ENCODE peak calls at places on chromosome X, in five cellular contexts. V is tibial nerve, B is GM23338, G is ovary, Y is RWPE2. S is an unnamed sample.

GRCh38 chrX:156002517-156002916 is 5.0 kb downstream of the IL9R start:
- DNase-seq in G (no peak), Y (no peak), B (no peak), V (no peak), S (no peak)

GRCh38 chrX:8981742-8982141 is 52.2 kb downstream of the FAM9B start:
- DNase-seq in V (no peak), G (no peak), Y (no peak), B (no peak), S (no peak)

GRCh38 chrX:110167952-110168451 is 149.9 kb downstream of the AMMECR1 start:
- DNase-seq in Y (no peak), G (no peak), B (peak; percentile 74), V (no peak), S (no peak)

GRCh38 chrX:30620125-30620524 is 33.1 kb upstream of the GK start:
- DNase-seq in Y (no peak), V (no peak), B (no peak), G (no peak), S (no peak)

GRCh38 chrX:135295238-135295943 is 13.9 kb upstream of the ETDC start:
- DNase-seq in Y (no peak), V (peak; percentile 5), B (peak; percentile 80), G (no peak), S (peak; percentile 6)

GRCh38 chrX:68719904-68720614 is 72.6 kb downstream of the STARD8 start:
- DNase-seq in G (no peak), Y (no peak), V (no peak), B (peak; percentile 32), S (no peak)

GRCh38 chrX:77160301-77160700 is 286.9 kb upstream of the FGF16 start:
- DNase-seq in B (peak; percentile 49), Y (no peak), V (no peak), G (no peak), S (no peak)

GRCh38 chrX:32708542-32708941 is 502.8 kb downstream of the DMD start:
- DNase-seq in G (no peak), Y (no peak), B (no peak), V (no peak), S (no peak)

GRCh38 chrX:110402091-110402854 is 43.6 kb downstream of the RTL9 start:
- DNase-seq in B (peak; percentile 33), G (peak; percentile 23), V (peak; percentile 26), Y (peak; percentile 60), S (peak; percentile 74)

GRCh38 chrX:136639506-136640176 is 8.3 kb upstream of the CD40LG start:
- DNase-seq in B (no peak), V (no peak), G (no peak), Y (no peak), S (no peak)

GRCh38 chrX:9902651-9903050 is 64.5 kb upstream of the CLDN34 start:
- DNase-seq in Y (no peak), B (no peak), G (no peak), V (no peak), S (no peak)

GRCh38 chrX:108722561-108722960 is 13.8 kb downstream of the IRS4 start:
- DNase-seq in B (no peak), G (no peak), V (no peak), Y (no peak), S (no peak)

GRCh38 chrX:101208152-101208905 is 11.3 kb upstream of the DRP2 start:
- DNase-seq in Y (no peak), G (no peak), V (no peak), B (no peak), S (no peak)

GRCh38 chrX:73916931-73917657 is 354.1 kb downstream of the CHIC1 start:
- DNase-seq in Y (no peak), G (no peak), B (peak; percentile 69), V (no peak), S (peak; percentile 88)

GRCh38 chrX:47815901-47816845 is 20.5 kb upstream of the ZNF81 start:
- DNase-seq in V (no peak), Y (no peak), G (no peak), B (peak; percentile 62), S (peak; percentile 52)

GRCh38 chrX:20829665-20830481 is 544.3 kb upstream of the CNKSR2 start:
- DNase-seq in Y (no peak), G (no peak), B (no peak), V (no peak), S (peak; percentile 23)

GRCh38 chrX:120791013-120791643 is 84.5 kb downstream of the CT47B1 start:
- DNase-seq in G (peak; percentile 76), Y (no peak), V (peak; percentile 24), B (no peak), S (no peak)

GRCh38 chrX:43551590-43551989 is 104.5 kb upstream of the MAOA start:
- DNase-seq in B (peak; percentile 3), G (no peak), V (no peak), Y (no peak), S (no peak)

GRCh38 chrX:118189628-118190027 is 73.0 kb upstream of the KLHL13 start:
- DNase-seq in B (peak; percentile 11), Y (no peak), G (no peak), V (no peak), S (no peak)

GRCh38 chrX:121121021-121121420 is 73.6 kb downstream of the GLUD2 start:
- DNase-seq in B (no peak), V (no peak), Y (no peak), G (no peak), S (no peak)

GRCh38 chrX:258291-259040 is 22.7 kb upstream of the PLCXD1 start:
- DNase-seq in G (no peak), Y (no peak), V (no peak), B (no peak), S (no peak)

GRCh38 chrX:254630-255215 is 26.5 kb upstream of the PLCXD1 start:
- DNase-seq in Y (peak; percentile 70), V (no peak), G (no peak), B (no peak), S (no peak)

GRCh38 chrX:259692-260355 is 21.4 kb upstream of the PLCXD1 start:
- DNase-seq in V (no peak), B (peak; percentile 56), Y (peak; percentile 40), G (no peak), S (no peak)

GRCh38 chrX:255923-256331 is 25.3 kb upstream of the PLCXD1 start:
- DNase-seq in V (no peak), B (no peak), G (no peak), Y (peak; percentile 46), S (no peak)

GRCh38 chrX:257681-258289 is 23.4 kb upstream of the PLCXD1 start:
- DNase-seq in G (no peak), Y (peak; percentile 68), V (no peak), B (no peak), S (no peak)
- H3K4me1 ChIP-seq in G (peaks cover 3% of the 10 kb centered on the region), Y (peaks cover 13% of the 10 kb centered on the region), V (no peaks in the 10 kb centered on the region), B (no peaks in the 10 kb centered on the region), S (no peaks in the 10 kb centered on the region)

GRCh38 chrX:154046262-154046771 is 26.6 kb upstream of the IRAK1 start:
- DNase-seq in B (no peak), G (peak; percentile 58), Y (no peak), V (peak; percentile 22), S (no peak)
- H3K27me3 ChIP-seq in B (no peaks in the 10 kb centered on the region), G (no peaks in the 10 kb centered on the region), Y (no peaks in the 10 kb centered on the region), V (no peaks in the 10 kb centered on the region), S (no peaks in the 10 kb centered on the region)

GRCh38 chrX:150201841-150202240 is 161.3 kb upstream of the MAMLD1 start:
- DNase-seq in B (no peak), Y (no peak), V (no peak), G (no peak), S (no peak)

GRCh38 chrX:150207733-150208132 is 155.4 kb upstream of the MAMLD1 start:
- DNase-seq in V (no peak), B (no peak), Y (no peak), G (no peak), S (no peak)

GRCh38 chrX:150203249-150203647 is 159.9 kb upstream of the MAMLD1 start:
- DNase-seq in Y (no peak), V (no peak), G (no peak), B (no peak), S (no peak)

GRCh38 chrX:150202641-150203248 is 160.4 kb upstream of the MAMLD1 start:
- DNase-seq in G (no peak), B (no peak), Y (no peak), V (no peak), S (peak; percentile 45)

GRCh38 chrX:150205011-150205410 is 158.1 kb upstream of the MAMLD1 start:
- DNase-seq in Y (no peak), B (peak; percentile 2), G (no peak), V (peak; percentile 7), S (no peak)
- TF ChIP-seq CTCF in Y (peak; percentile 16), B (peak; percentile 40), G (no peak), V (no peak), S (no peak)

GRCh38 chrX:42432552-42432951 is 345.4 kb downstream of the PPP1R2C start:
- DNase-seq in Y (no peak), V (no peak), G (no peak), B (no peak), S (no peak)

GRCh38 chrX:42442745-42443144 is 335.2 kb downstream of the PPP1R2C start:
- DNase-seq in G (no peak), B (no peak), V (no peak), Y (no peak), S (no peak)

GRCh38 chrX:42437211-42437610 is 340.8 kb downstream of the PPP1R2C start:
- DNase-seq in V (no peak), B (no peak), G (no peak), Y (no peak), S (no peak)
- H3K4me1 ChIP-seq in V (no peaks in the 10 kb centered on the region), B (no peaks in the 10 kb centered on the region), G (no peaks in the 10 kb centered on the region), Y (no peaks in the 10 kb centered on the region), S (no peaks in the 10 kb centered on the region)

GRCh38 chrX:19121898-19122640 is at the start of gene ADGRG2:
- DNase-seq in V (peak; percentile 7), G (peak; percentile 17), B (peak; percentile 48), Y (peak; percentile 33), S (no peak)
- H3K27me3 ChIP-seq in V (no peaks in the 10 kb centered on the region), G (no peaks in the 10 kb centered on the region), B (peaks cover 24% of the 10 kb centered on the region), Y (peaks cover 13% of the 10 kb centered on the region), S (peaks cover 56% of the 10 kb centered on the region)

DNA sequence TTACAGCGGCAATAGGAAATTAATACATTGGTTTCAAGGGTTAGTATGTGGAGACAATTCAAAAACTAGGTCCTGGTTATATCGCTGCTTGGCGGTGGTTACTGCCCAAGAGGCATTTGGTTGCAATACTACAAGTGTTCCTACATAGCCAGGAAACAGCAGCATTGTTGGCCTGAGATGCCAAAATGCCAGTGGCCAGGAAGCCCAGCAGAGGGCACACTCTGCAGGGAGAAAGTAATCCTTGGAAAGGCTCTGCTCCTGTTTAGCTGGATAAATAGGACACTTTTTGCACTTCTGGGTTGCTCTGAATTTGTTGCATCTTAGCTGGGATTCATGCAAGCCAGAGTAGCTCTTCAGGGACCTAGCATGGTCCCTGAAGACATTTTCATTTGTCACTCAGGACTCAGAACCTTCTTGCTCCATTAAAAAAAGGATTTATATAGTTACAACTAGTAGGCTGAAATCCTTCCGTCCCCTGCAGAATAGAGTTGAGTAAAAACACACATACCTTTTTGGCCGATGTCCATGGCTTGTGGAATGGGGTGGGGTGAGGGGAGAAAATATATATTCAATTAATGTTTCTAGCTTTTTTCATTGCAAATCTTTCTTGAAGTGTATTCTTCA is 8.1 kb upstream of the GPR119 start:
- DNase-seq in Y (no peak), B (peak; percentile 67), G (no peak), V (peak; percentile 23), S (peak; percentile 12)
- TF ChIP-seq CTCF in Y (peak; percentile 63), B (peak; percentile 82), G (no peak), V (peak; percentile 63), S (peak; percentile 66)

GRCh38 chrX:65681810-65682209 is 14.4 kb downstream of the MSN start:
- DNase-seq in Y (no peak), B (no peak), V (no peak), G (no peak), S (no peak)
- H3K4me1 ChIP-seq in Y (peaks cover 56% of the 10 kb centered on the region), B (no peaks in the 10 kb centered on the region), V (peaks cover 79% of the 10 kb centered on the region), G (peaks cover 2% of the 10 kb centered on the region), S (peaks cover 27% of the 10 kb centered on the region)